ENCODE peak calls at places on chromosome 19, in ten cellular contexts. E is heart right ventricle, T is dorsolateral prefrontal cortex, R is A673, S is neural progenitor cell, V is tibial artery, K is Peyer's patch, Z is ovary, F is colonic mucosa, O is right atrium auricular region. U is an unnamed sample.

GRCh38 chr19:14408641-14409120 is 10.5 kb downstream of the DDX39A start:
- DNase-seq in S (no peak), K (no peak), Z (no peak), T (no peak), E (no peak), O (no peak), F (no peak), R (no peak), V (no peak), U (no peak)

GRCh38 chr19:3855321-3855720 is 13.5 kb downstream of the ZFR2 start:
- DNase-seq in Z (no peak), V (no peak), R (no peak), K (no peak), T (no peak), F (peak), O (no peak), S (no peak), E (no peak), U (no peak)

GRCh38 chr19:55498246-55498645 is 10.0 kb downstream of the SSC5D start:
- DNase-seq in E (no peak), F (no peak), R (no peak), Z (no peak), T (no peak), K (no peak), O (no peak), S (no peak), V (no peak), U (no peak)

GRCh38 chr19:38304866-38305429 is 897 bp downstream of the C19orf33 start:
- DNase-seq in O (no peak), F (peak), K (no peak), Z (no peak), R (no peak), E (peak), V (no peak), S (peak), T (no peak), U (no peak)

GRCh38 chr19:15936173-15936572 is 1.8 kb upstream of the CYP4F11 start:
- DNase-seq in S (no peak), Z (no peak), E (no peak), O (no peak), R (no peak), F (no peak), T (no peak), K (no peak), V (no peak), U (no peak)

GRCh38 chr19:45153339-45154063 is 7.3 kb downstream of the NKPD1 start:
- DNase-seq in V (no peak), E (peak), O (no peak), S (peak), Z (peak), K (no peak), F (peak), T (peak), R (peak), U (no peak)

GRCh38 chr19:36821758-36822157 is 16.4 kb downstream of the ZNF790 start:
- DNase-seq in T (no peak), S (no peak), V (no peak), F (no peak), Z (no peak), R (no peak), O (no peak), K (no peak), E (no peak), U (no peak)

GRCh38 chr19:3783660-3784584 is 2.3 kb downstream of the MATK start:
- DNase-seq in T (no peak), V (no peak), S (peak), K (no peak), R (no peak), E (no peak), O (no peak), F (no peak), Z (no peak), U (no peak)

GRCh38 chr19:41175825-41176734 is 16.9 kb upstream of the CYP2S1 start:
- DNase-seq in O (no peak), K (peak), E (no peak), Z (no peak), S (peak), V (peak), F (peak), R (peak), T (peak), U (peak)

GRCh38 chr19:7326105-7326877 is 22.4 kb upstream of the ARHGEF18 start:
- DNase-seq in R (peak), F (peak), V (peak), K (no peak), O (no peak), Z (no peak), S (peak), E (no peak), T (no peak), U (no peak)

GRCh38 chr19:41111750-41112295 is 2.4 kb upstream of the CYP2F1 start:
- DNase-seq in R (no peak), F (no peak), K (no peak), S (no peak), V (no peak), Z (no peak), O (no peak), E (no peak), T (no peak), U (no peak)

GRCh38 chr19:2494447-2495129 is 18.7 kb downstream of the GADD45B start:
- DNase-seq in R (peak), E (peak), S (peak), O (peak), V (peak), T (peak), F (peak), Z (peak), K (peak), U (peak)

GRCh38 chr19:38310986-38311385 is 4.8 kb downstream of the YIF1B start:
- DNase-seq in Z (no peak), R (no peak), K (no peak), F (no peak), T (no peak), V (no peak), O (no peak), E (no peak), S (no peak), U (no peak)

GRCh38 chr19:56120002-56120370 is 1.1 kb downstream of the ZNF787 start:
- DNase-seq in E (no peak), S (no peak), R (no peak), V (no peak), T (no peak), F (no peak), Z (no peak), O (no peak), K (no peak), U (no peak)

GRCh38 chr19:34348899-34349487 is 16.0 kb upstream of the GPI start:
- DNase-seq in T (no peak), R (no peak), F (no peak), Z (no peak), E (no peak), O (no peak), K (no peak), V (no peak), S (no peak), U (no peak)

GRCh38 chr19:34353546-34353945 is 11.4 kb upstream of the GPI start:
- DNase-seq in V (no peak), F (no peak), Z (no peak), O (no peak), T (no peak), S (no peak), E (no peak), K (no peak), R (no peak), U (no peak)

GRCh38 chr19:34347561-34348165 is 17.3 kb upstream of the GPI start:
- DNase-seq in K (no peak), O (no peak), E (no peak), T (no peak), S (no peak), R (no peak), Z (no peak), F (no peak), V (no peak), U (no peak)

GRCh38 chr19:34351382-34351802 is 13.6 kb upstream of the GPI start:
- DNase-seq in R (no peak), T (no peak), Z (no peak), F (no peak), O (no peak), S (no peak), V (no peak), K (no peak), E (no peak), U (no peak)

DNA sequence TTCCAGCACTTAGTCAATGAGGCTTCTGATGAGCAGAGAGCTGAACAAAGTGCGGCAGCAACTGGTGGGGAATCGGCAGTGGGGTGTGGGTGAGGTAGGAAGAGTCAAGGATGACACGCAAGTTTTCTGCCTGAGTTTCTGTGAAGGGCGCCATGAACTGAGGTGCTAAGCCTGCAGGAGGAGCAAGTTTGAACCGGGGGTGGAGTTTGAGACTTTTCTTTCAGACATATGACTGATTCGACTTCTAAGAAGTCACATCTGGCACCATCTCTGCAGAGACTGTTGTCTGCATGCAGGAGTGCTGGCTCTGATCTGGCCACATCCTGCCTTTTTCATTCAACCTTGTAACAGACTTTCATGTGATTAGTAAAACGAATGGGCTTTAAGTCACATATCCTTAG is 14.8 kb upstream of the GPI start:
- DNase-seq in F (no peak), O (no peak), E (no peak), R (no peak), S (no peak), T (no peak), K (peak), V (no peak), Z (no peak), U (no peak)
- H3K27ac ChIP-seq in F (no peak), O (no peak), E (no peak), R (no peak), S (no peak), T (no peak), K (no peak), V (no peak), Z (no peak), U (peak)

DNA sequence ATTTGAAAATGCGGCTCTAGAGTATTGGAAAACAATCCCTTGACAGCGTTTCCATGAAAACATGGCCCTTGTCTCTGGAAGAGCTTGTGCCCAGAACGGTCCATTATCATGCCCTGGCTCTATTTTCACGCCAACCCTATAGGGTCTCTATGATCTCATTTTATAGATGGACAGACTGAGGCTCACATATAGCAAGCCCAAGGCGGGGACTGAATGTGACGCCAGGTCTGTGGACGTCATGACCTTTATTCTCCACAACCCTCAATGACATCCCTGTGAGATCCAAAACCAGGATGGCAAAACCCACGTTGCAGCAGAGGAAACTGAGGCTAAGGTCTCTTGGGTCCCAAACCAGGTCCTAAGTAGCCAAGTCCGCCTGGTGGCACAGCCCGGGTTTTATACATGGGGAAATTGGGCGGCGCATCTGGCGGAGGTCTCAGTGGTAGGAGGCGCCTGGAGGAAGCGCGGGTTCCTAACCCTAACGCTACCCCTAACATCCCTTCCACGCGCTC is 425 bp upstream of the COLGALT1 start:
- DNase-seq in O (no peak), E (no peak), S (no peak), R (no peak), V (no peak), F (no peak), K (no peak), T (no peak), Z (no peak), U (no peak)
- H3K4me3 ChIP-seq in O (peak), E (no peak), S (peak), R (peak), V (peak), F (peak), K (peak), T (peak), Z (peak), U (peak)

GRCh38 chr19:35119578-35119977 is 4.0 kb downstream of the FXYD3 start:
- DNase-seq in R (no peak), V (no peak), F (no peak), T (no peak), E (no peak), O (no peak), S (no peak), Z (no peak), K (no peak), U (no peak)

GRCh38 chr19:35122687-35123551 is 7.3 kb downstream of the FXYD3 start:
- DNase-seq in V (no peak), S (peak), E (no peak), F (no peak), T (no peak), Z (no peak), R (no peak), O (no peak), K (no peak), U (no peak)

GRCh38 chr19:35120492-35120891 is 4.9 kb downstream of the FXYD3 start:
- DNase-seq in K (no peak), S (no peak), T (no peak), V (no peak), E (no peak), R (no peak), F (peak), Z (no peak), O (no peak), U (peak)

GRCh38 chr19:35119091-35119490 is 3.5 kb downstream of the FXYD3 start:
- DNase-seq in T (no peak), V (no peak), E (no peak), F (no peak), K (no peak), R (no peak), O (no peak), Z (no peak), S (no peak), U (no peak)

DNA sequence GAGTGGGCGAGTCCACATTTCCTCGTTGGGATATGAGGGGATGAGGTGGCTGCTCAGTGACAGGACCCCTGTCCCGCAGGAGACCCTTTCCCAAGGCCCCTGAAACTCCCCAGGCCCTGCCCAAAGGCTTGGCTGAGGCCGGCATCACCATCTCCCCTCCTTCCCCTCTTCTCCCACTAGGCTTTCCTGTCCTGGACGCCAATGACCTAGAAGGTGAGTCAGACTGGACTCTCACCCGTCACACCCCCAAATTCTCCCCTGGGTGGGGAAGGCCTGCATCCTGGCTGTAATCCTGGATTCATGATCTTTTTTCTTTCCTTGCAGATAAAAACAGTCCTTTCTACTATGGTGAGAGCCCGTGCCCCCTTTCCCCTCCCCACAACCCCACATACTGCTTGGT is 5.3 kb downstream of the FXYD3 start:
- DNase-seq in S (no peak), R (no peak), Z (no peak), E (no peak), O (no peak), V (no peak), T (no peak), K (no peak), F (peak), U (no peak)
- H3K27ac ChIP-seq in S (no peak), R (no peak), Z (no peak), E (no peak), O (no peak), V (peak), T (peak), K (peak), F (peak), U (peak)

DNA sequence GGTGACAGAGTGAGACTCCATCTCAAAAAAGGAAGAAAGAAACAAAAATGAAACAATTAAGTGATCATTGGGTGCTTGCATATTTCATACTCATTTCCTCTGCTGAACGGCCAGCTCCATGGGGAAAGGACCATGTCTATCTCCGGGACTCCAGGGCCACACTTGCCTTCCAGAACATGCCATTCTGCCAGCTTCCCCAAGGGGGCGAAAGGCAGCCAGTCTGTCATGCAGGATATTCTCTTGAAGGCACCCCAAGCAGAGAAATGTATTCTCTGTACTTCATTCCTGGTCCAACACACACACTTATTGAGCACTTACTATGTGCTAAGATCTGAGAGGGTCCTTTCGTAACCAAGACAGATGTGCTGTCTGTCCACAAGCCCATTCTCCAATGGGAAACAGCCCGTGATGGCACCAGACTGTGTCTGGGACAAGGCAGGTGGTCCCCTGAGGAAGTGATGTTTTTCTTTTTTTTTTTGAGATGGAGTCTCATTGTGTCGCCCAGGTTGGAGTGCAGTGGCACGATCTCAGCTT is 10.2 kb upstream of the CARM1 start:
- DNase-seq in K (no peak), V (no peak), E (no peak), Z (no peak), O (no peak), R (peak), S (peak), T (no peak), F (peak), U (no peak)
- H3K4me3 ChIP-seq in K (no peak), V (no peak), E (no peak), Z (no peak), O (no peak), R (no peak), S (no peak), T (no peak), F (no peak), U (no peak)

GRCh38 chr19:29946645-29947044 is 4.6 kb downstream of the URI1 start:
- DNase-seq in O (no peak), V (no peak), F (no peak), Z (no peak), T (no peak), R (no peak), K (no peak), E (no peak), S (no peak), U (no peak)

GRCh38 chr19:29943615-29944014 is 1.6 kb downstream of the URI1 start:
- DNase-seq in O (no peak), T (no peak), E (no peak), S (no peak), Z (no peak), K (no peak), V (no peak), R (no peak), F (no peak), U (no peak)

GRCh38 chr19:29944415-29945012 is 2.5 kb downstream of the URI1 start:
- DNase-seq in O (no peak), Z (no peak), F (no peak), K (no peak), E (no peak), T (no peak), S (no peak), R (no peak), V (no peak), U (no peak)

GRCh38 chr19:29945433-29945832 is 3.4 kb downstream of the URI1 start:
- DNase-seq in Z (no peak), K (no peak), T (no peak), E (no peak), S (no peak), O (no peak), R (no peak), V (no peak), F (no peak), U (no peak)

DNA sequence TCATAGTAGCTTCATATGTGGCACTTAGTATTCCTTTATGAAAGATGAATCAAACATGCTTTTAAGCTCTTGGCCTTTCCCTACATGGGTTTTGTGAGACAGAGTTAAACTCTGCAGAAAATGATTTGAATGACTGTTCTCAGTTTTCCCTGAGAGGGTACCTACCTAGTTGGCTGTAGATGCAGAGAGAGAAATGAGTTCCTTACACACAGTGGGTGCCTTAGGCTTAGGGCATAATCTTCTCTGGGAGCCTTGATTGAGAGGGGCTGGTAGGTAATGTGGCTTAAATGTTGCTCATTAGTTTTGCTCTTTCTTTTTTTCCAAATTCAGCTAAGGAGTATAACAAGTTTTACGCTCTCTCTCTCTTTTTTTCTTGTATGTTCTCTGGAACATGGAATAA is 3.0 kb downstream of the URI1 start:
- DNase-seq in Z (no peak), F (no peak), O (no peak), E (no peak), K (no peak), V (no peak), R (no peak), S (no peak), T (no peak), U (no peak)
- H3K27ac ChIP-seq in Z (no peak), F (no peak), O (no peak), E (no peak), K (no peak), V (peak), R (peak), S (peak), T (peak), U (no peak)

DNA sequence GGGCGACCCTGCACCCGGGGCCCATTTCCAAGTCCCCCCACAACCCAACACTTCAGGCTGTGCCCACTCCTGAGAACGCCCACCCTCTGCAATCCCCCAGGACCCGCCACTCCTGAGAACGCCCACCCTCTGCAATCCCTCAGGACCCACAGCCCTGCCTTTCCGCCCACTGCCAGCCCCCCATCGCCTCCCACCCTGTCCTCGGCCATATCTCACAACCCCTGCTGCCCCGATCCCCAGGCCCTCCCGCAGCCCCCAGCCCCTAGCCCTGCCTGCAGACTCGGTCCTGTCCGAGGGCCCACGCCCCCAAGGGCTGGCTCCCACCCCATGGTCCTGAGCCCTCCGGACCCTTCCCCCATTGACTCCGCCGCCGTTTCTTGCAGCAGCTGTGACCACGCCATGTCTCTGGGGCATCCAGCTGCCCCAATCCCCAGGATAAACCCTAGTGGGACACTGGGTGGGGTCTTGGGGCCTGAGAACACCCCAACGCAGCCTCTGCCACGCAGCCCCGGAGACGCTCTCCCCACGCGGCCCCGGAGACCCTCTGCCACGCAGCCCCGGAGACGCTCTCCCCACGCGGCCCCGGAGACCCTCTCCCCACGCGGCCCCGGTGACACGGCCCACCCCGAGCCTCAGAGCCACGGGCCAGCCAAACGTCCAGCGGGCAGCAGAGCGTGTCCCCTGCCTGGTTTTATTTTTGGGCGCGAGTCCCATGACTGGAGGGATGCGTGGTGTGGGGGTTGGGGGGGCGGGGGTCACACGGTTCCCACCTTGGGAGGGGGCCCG is 17.0 kb downstream of the SBNO2 start:
- DNase-seq in E (no peak), V (no peak), Z (no peak), K (no peak), R (no peak), O (no peak), T (no peak), S (no peak), F (no peak), U (no peak)
- H3K4me3 ChIP-seq in E (no peak), V (no peak), Z (no peak), K (no peak), R (no peak), O (no peak), T (no peak), S (no peak), F (no peak), U (no peak)

DNA sequence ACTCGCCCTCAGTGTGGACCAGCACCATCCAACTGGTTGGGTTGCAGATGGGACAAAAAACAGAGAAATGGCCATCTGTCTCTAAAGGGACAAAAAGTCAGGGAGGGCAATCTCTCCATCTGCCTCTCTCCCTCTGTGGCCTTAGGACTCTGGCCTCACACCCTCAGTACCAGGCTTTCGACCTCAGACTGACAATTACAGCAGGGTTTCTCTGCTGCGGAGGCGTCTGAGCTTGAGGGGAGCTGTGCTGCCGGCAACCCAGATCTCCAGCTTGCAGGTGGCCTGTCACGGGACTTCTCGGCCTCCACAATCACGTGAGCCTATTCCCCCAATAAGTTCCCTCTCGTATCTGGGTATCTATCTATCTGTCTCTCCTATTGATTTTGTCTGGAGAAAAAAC is 27.7 kb downstream of the MLLT1 start:
- DNase-seq in V (no peak), R (no peak), E (no peak), O (no peak), Z (no peak), F (no peak), S (no peak), K (no peak), T (no peak), U (no peak)
- H3K27ac ChIP-seq in V (no peak), R (no peak), E (no peak), O (no peak), Z (no peak), F (no peak), S (no peak), K (no peak), T (no peak), U (no peak)